ENCODE peak calls at places on chromosomes 2 and 18, in five cellular contexts. P is stomach; N is pancreas; W is effector memory CD4-positive, alpha-beta T cell; Y is GM23248. E is an unnamed sample. For H3K27me3 and H3K4me1, the result is how much of the 10 kb centered on the place peaks cover.

GRCh38 chr2:232061265-232061664 is 99.8 kb downstream of the DIS3L2 start:
- DNase-seq in P (no peak), N (no peak), W (no peak), Y (no peak), E (no peak)

GRCh38 chr18:12944724-12945123 is 3.1 kb upstream of the SEH1L start:
- DNase-seq in P (peak), N (peak), W (no peak), Y (peak), E (no peak)

GRCh38 chr2:141942006-141942789 is 188.6 kb downstream of the LRP1B start:
- DNase-seq in P (no peak), N (no peak), W (no peak), Y (no peak), E (no peak)

GRCh38 chr18:22166070-22166972 is 3.1 kb upstream of the GATA6 start:
- DNase-seq in P (peak), N (peak), W (no peak), Y (no peak), E (peak)

GRCh38 chr18:70454705-70455322 is 166.0 kb downstream of the SOCS6 start:
- DNase-seq in P (no peak), N (no peak), W (no peak), Y (peak), E (no peak)

GRCh38 chr18:68676913-68677312 is 38.0 kb downstream of the TMX3 start:
- DNase-seq in P (no peak), N (no peak), W (no peak), Y (peak), E (no peak)

GRCh38 chr2:187658952-187659525 is 104.8 kb upstream of the TFPI start:
- DNase-seq in P (no peak), N (no peak), W (no peak), Y (peak), E (no peak)

GRCh38 chr2:232444409-232445148 is 11.4 kb upstream of the ALPI start:
- DNase-seq in P (peak), N (peak), W (no peak), Y (peak), E (no peak)

GRCh38 chr18:63511285-63511684 is 30.9 kb upstream of the SERPINB12 start:
- DNase-seq in P (no peak), N (no peak), W (no peak), Y (no peak), E (no peak)

GRCh38 chr18:57353137-57353939 is 981 bp downstream of the ST8SIA3 start:
- DNase-seq in P (no peak), N (peak), W (no peak), Y (no peak), E (no peak)

GRCh38 chr2:102618452-102619413 is 620 bp upstream of the SLC9A2 start:
- DNase-seq in P (peak), N (peak), W (no peak), Y (peak), E (peak)

GRCh38 chr2:127733816-127734537 is 32.7 kb downstream of the SFT2D3 start:
- DNase-seq in P (no peak), N (no peak), W (no peak), Y (peak), E (no peak)

GRCh38 chr18:78981652-78981955 is 2.0 kb downstream of the SALL3 start:
- DNase-seq in P (no peak), N (no peak), W (no peak), Y (no peak), E (no peak)
- H3K27me3 ChIP-seq in P (half or more), N (under half), W (under half), Y (half or more), E (half or more)

GRCh38 chr2:148876190-148876588 is 1.2 kb downstream of the KIF5C start:
- DNase-seq in P (no peak), N (peak), W (no peak), Y (no peak), E (peak)
- H3K4me3 ChIP-seq in P (peak), N (peak), W (peak), Y (no peak), E (peak)

GRCh38 chr2:105808418-105809098 is 63.8 kb downstream of the NCK2 start:
- DNase-seq in P (no peak), N (no peak), W (no peak), Y (no peak), E (no peak)
- H3K4me1 ChIP-seq in P (half or more), N (under half), W (half or more), Y (under half), E (under half)

GRCh38 chr2:136117391-136117841 is 533 bp downstream of the CXCR4 start:
- DNase-seq in P (peak), N (peak), W (no peak), Y (peak), E (peak)

GRCh38 chr2:136115183-136115751 is 2.7 kb downstream of the CXCR4 start:
- DNase-seq in P (no peak), N (no peak), W (no peak), Y (no peak), E (no peak)

GRCh38 chr2:136117909-136118818 is at the start of gene CXCR4:
- DNase-seq in P (peak), N (peak), W (peak), Y (peak), E (peak)

GRCh38 chr2:136116111-136116812 is 1.7 kb downstream of the CXCR4 start:
- DNase-seq in P (peak), N (no peak), W (peak), Y (peak), E (peak)

DNA sequence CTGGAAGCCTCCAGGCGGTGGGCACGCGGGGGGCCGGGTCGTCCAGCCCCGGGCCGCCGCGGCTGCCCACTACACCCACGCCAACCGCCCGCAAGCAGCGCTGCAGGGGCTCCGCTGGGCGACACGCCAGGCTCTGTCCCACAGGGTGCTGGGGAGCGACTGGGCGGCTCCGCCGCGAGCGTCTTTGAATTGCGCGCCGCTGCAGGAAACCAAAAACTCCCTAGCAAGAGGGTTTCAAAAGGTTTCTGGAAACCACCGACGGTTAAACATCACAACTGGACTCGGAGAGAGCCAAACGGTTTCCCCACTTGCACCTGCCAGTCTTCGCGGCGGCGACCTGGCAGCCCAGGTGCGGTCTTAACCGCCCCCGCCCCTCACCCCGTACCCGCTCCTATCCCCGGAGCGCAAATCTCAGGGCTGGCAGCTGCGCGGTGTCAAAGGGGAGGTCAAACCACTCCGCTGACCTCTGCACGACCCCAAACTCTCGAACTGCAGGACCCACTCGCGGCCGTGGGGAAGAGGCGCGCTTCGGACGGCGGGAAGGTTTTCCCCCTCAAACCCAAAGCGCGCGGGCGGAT is 1.0 kb downstream of the CXCR4 start:
- DNase-seq in P (peak), N (peak), W (peak), Y (no peak), E (peak)
- H3K27me3 ChIP-seq in P (half or more), N (under half), W (under half), Y (half or more), E (under half)

DNA sequence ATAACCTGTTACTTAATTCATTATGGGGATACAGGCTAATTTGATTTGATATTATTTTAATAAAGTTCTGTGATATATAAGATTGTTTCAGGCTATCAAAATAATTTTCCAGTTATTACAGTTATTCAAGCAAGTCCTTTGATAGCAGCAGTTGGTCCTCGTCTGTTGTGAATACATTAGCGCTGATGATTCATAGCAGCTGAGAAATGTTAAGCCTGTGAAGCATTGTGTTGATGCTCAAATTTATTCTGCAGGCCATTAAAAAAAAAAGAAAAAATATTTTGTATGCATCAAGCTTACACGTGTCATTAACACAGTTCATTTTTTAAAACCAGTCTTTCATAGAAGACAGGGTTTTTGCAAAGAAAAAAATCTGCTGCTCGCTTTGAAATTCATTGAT is 482.6 kb downstream of the BCL11A start:
- DNase-seq in P (no peak), N (no peak), W (no peak), Y (no peak), E (no peak)
- H3K4me3 ChIP-seq in P (no peak), N (no peak), W (no peak), Y (no peak), E (no peak)

GRCh38 chr18:48837676-48838075 is 113.1 kb downstream of the SMAD7 start:
- DNase-seq in P (no peak), N (no peak), W (no peak), Y (no peak), E (peak)
- H3K4me1 ChIP-seq in P (under half), N (under half), W (half or more), Y (half or more), E (half or more)